ENCODE peak calls at places on chromosomes 12 and 14, in eight cellular contexts. One of them, this sample, is unnamed.

GRCh38 chr12:49537709-49538601 is 875 bp upstream of the KCNH3 start:
- DNase-seq in choroid plexus epithelial cell: no peak
- DNase-seq in right atrium auricular region: no peak
- DNase-seq in IMR-90: no peak
- DNase-seq in AG09309: no peak
- DNase-seq in uterus: no peak
- DNase-seq in lower lobe of right lung: no peak
- DNase-seq in lung: no peak
- DNase-seq in this sample: no peak

GRCh38 chr12:51621155-51621922 is 30.3 kb downstream of the SCN8A start:
- DNase-seq in choroid plexus epithelial cell: no peak
- DNase-seq in right atrium auricular region: no peak
- DNase-seq in IMR-90: peak
- DNase-seq in AG09309: peak
- DNase-seq in uterus: no peak
- DNase-seq in lower lobe of right lung: no peak
- DNase-seq in lung: no peak
- DNase-seq in this sample: no peak

GRCh38 chr12:60230103-60230502 is 634.3 kb downstream of the SLC16A7 start:
- DNase-seq in choroid plexus epithelial cell: no peak
- DNase-seq in right atrium auricular region: no peak
- DNase-seq in IMR-90: peak
- DNase-seq in AG09309: no peak
- DNase-seq in uterus: no peak
- DNase-seq in lower lobe of right lung: no peak
- DNase-seq in lung: no peak
- DNase-seq in this sample: no peak

GRCh38 chr12:28017126-28017872 is 44.8 kb upstream of the PTHLH start:
- DNase-seq in choroid plexus epithelial cell: no peak
- DNase-seq in right atrium auricular region: no peak
- DNase-seq in IMR-90: no peak
- DNase-seq in AG09309: no peak
- DNase-seq in uterus: no peak
- DNase-seq in lower lobe of right lung: no peak
- DNase-seq in lung: no peak
- DNase-seq in this sample: no peak

GRCh38 chr12:9364224-9365176 is 156.3 kb upstream of the PZP start:
- DNase-seq in choroid plexus epithelial cell: peak
- DNase-seq in right atrium auricular region: no peak
- DNase-seq in IMR-90: peak
- DNase-seq in AG09309: peak
- DNase-seq in uterus: no peak
- DNase-seq in lower lobe of right lung: no peak
- DNase-seq in lung: no peak
- DNase-seq in this sample: no peak

GRCh38 chr14:37655418-37655817 is 60.0 kb downstream of the TTC6 start:
- DNase-seq in choroid plexus epithelial cell: peak
- DNase-seq in right atrium auricular region: no peak
- DNase-seq in IMR-90: peak
- DNase-seq in AG09309: no peak
- DNase-seq in uterus: no peak
- DNase-seq in lower lobe of right lung: no peak
- DNase-seq in lung: no peak
- DNase-seq in this sample: no peak

GRCh38 chr12:122035292-122035691 is 13.6 kb downstream of the BCL7A start:
- DNase-seq in choroid plexus epithelial cell: no peak
- DNase-seq in right atrium auricular region: no peak
- DNase-seq in IMR-90: no peak
- DNase-seq in AG09309: no peak
- DNase-seq in uterus: no peak
- DNase-seq in lower lobe of right lung: peak
- DNase-seq in lung: peak
- DNase-seq in this sample: no peak

GRCh38 chr12:79378496-79378895 is 312.3 kb downstream of the PAWR start:
- DNase-seq in choroid plexus epithelial cell: peak
- DNase-seq in right atrium auricular region: no peak
- DNase-seq in IMR-90: peak
- DNase-seq in AG09309: peak
- DNase-seq in uterus: no peak
- DNase-seq in lower lobe of right lung: no peak
- DNase-seq in lung: no peak
- DNase-seq in this sample: no peak

GRCh38 chr14:103755060-103755459 is 39.5 kb downstream of the ZFYVE21 start:
- DNase-seq in choroid plexus epithelial cell: no peak
- DNase-seq in right atrium auricular region: no peak
- DNase-seq in IMR-90: no peak
- DNase-seq in AG09309: no peak
- DNase-seq in uterus: no peak
- DNase-seq in lower lobe of right lung: no peak
- DNase-seq in lung: no peak
- DNase-seq in this sample: no peak

GRCh38 chr12:25017336-25017735 is 68.4 kb upstream of the BCAT1 start:
- DNase-seq in choroid plexus epithelial cell: peak
- DNase-seq in right atrium auricular region: no peak
- DNase-seq in IMR-90: peak
- DNase-seq in AG09309: no peak
- DNase-seq in uterus: no peak
- DNase-seq in lower lobe of right lung: no peak
- DNase-seq in lung: no peak
- DNase-seq in this sample: no peak

GRCh38 chr14:91303091-91303923 is 58.8 kb upstream of the GPR68 start:
- DNase-seq in choroid plexus epithelial cell: peak
- DNase-seq in right atrium auricular region: no peak
- DNase-seq in IMR-90: no peak
- DNase-seq in AG09309: no peak
- DNase-seq in uterus: peak
- DNase-seq in lower lobe of right lung: peak
- DNase-seq in lung: no peak
- DNase-seq in this sample: peak

GRCh38 chr12:48873096-48873495 is 7.4 kb upstream of the RND1 start:
- DNase-seq in choroid plexus epithelial cell: no peak
- DNase-seq in right atrium auricular region: no peak
- DNase-seq in IMR-90: no peak
- DNase-seq in AG09309: no peak
- DNase-seq in uterus: no peak
- DNase-seq in lower lobe of right lung: no peak
- DNase-seq in lung: no peak
- DNase-seq in this sample: no peak

GRCh38 chr12:122183588-122183940 is 641 bp downstream of the LRRC43 start:
- DNase-seq in choroid plexus epithelial cell: no peak
- DNase-seq in right atrium auricular region: no peak
- DNase-seq in IMR-90: no peak
- DNase-seq in AG09309: no peak
- DNase-seq in uterus: no peak
- DNase-seq in lower lobe of right lung: no peak
- DNase-seq in lung: no peak
- DNase-seq in this sample: no peak

GRCh38 chr12:100266163-100266801 is 597 bp downstream of the DEPDC4 start:
- DNase-seq in choroid plexus epithelial cell: no peak
- DNase-seq in right atrium auricular region: no peak
- DNase-seq in IMR-90: no peak
- DNase-seq in AG09309: no peak
- DNase-seq in uterus: no peak
- DNase-seq in lower lobe of right lung: no peak
- DNase-seq in lung: no peak
- DNase-seq in this sample: no peak
- H3K4me3 ChIP-seq in choroid plexus epithelial cell: peak
- H3K4me3 ChIP-seq in right atrium auricular region: peak
- H3K4me3 ChIP-seq in IMR-90: peak
- H3K4me3 ChIP-seq in AG09309: peak
- H3K4me3 ChIP-seq in uterus: peak
- H3K4me3 ChIP-seq in lower lobe of right lung: peak
- H3K4me3 ChIP-seq in lung: peak
- H3K4me3 ChIP-seq in this sample: peak

DNA sequence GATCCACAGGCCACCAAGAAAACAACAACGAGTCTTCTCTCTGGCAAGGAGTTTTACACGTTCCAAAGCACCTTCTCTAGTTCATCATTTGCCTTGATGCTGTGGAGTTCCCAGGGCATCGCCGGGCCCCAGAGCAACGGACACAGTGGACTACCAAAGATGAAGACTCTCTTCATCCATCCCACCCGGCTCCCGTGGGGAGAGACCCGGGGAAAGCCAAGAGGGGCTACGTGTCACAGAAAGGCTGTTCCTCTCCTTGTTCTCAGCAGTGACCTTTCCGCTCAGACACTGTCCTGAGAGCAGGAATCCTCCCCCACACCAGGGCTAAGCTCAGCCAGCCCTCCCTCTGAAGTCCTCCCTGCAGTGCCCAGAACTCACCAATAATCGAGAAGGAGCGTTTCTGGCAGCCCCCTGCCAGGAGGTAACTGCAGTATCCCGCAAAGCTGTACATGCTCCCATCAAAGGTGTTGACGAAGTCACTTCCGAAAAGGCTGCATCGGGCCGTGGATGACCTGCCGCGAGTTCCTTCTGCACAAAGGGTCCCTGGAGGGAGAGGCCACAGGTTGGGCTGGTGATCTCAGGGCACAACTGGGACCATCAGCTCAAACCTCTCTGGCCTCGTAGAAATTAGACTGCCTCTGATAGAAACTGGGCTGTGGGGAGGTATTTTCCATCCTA is 3.5 kb downstream of the VWF start:
- DNase-seq in choroid plexus epithelial cell: no peak
- DNase-seq in right atrium auricular region: no peak
- DNase-seq in IMR-90: no peak
- DNase-seq in AG09309: no peak
- DNase-seq in uterus: no peak
- DNase-seq in lower lobe of right lung: no peak
- DNase-seq in lung: no peak
- DNase-seq in this sample: no peak
- H3K4me3 ChIP-seq in choroid plexus epithelial cell: no peak
- H3K4me3 ChIP-seq in right atrium auricular region: peak
- H3K4me3 ChIP-seq in IMR-90: no peak
- H3K4me3 ChIP-seq in AG09309: no peak
- H3K4me3 ChIP-seq in uterus: no peak
- H3K4me3 ChIP-seq in lower lobe of right lung: peak
- H3K4me3 ChIP-seq in lung: peak
- H3K4me3 ChIP-seq in this sample: no peak

DNA sequence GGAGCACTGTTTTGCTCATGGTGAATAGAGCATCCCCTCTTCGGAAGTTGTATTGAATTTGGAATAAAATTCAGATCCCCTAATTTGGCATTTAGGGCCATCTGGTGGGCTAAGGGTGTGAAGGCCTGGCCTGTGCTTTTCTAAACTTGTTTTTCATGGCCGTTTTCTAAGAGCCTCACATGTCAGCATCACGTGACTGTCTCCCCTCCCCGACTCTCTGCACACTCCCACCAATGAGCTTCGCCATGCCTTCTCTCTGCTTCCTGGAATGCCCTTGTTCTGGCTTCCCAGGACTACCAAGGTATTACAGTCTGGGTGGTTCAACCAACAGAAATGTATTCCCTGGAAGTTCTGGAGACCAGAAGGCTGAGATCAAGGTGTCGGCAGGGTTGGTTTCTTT is 85.3 kb downstream of the PRIMA1 start:
- DNase-seq in choroid plexus epithelial cell: no peak
- DNase-seq in right atrium auricular region: no peak
- DNase-seq in IMR-90: no peak
- DNase-seq in AG09309: no peak
- DNase-seq in uterus: no peak
- DNase-seq in lower lobe of right lung: no peak
- DNase-seq in lung: no peak
- DNase-seq in this sample: no peak
- H3K4me3 ChIP-seq in choroid plexus epithelial cell: no peak
- H3K4me3 ChIP-seq in right atrium auricular region: no peak
- H3K4me3 ChIP-seq in IMR-90: no peak
- H3K4me3 ChIP-seq in AG09309: no peak
- H3K4me3 ChIP-seq in uterus: no peak
- H3K4me3 ChIP-seq in lower lobe of right lung: no peak
- H3K4me3 ChIP-seq in lung: no peak
- H3K4me3 ChIP-seq in this sample: no peak

GRCh38 chr14:53842938-53843337 is 113.7 kb downstream of the BMP4 start:
- DNase-seq in choroid plexus epithelial cell: peak
- DNase-seq in right atrium auricular region: no peak
- DNase-seq in IMR-90: peak
- DNase-seq in AG09309: peak
- DNase-seq in uterus: no peak
- DNase-seq in lower lobe of right lung: no peak
- DNase-seq in lung: no peak
- DNase-seq in this sample: no peak

GRCh38 chr14:53841109-53842099 is 115.2 kb downstream of the BMP4 start:
- DNase-seq in choroid plexus epithelial cell: no peak
- DNase-seq in right atrium auricular region: no peak
- DNase-seq in IMR-90: no peak
- DNase-seq in AG09309: no peak
- DNase-seq in uterus: no peak
- DNase-seq in lower lobe of right lung: no peak
- DNase-seq in lung: no peak
- DNase-seq in this sample: no peak

GRCh38 chr14:53840444-53840843 is 116.2 kb downstream of the BMP4 start:
- DNase-seq in choroid plexus epithelial cell: peak
- DNase-seq in right atrium auricular region: no peak
- DNase-seq in IMR-90: no peak
- DNase-seq in AG09309: no peak
- DNase-seq in uterus: no peak
- DNase-seq in lower lobe of right lung: no peak
- DNase-seq in lung: no peak
- DNase-seq in this sample: no peak

GRCh38 chr14:53836546-53836945 is 120.1 kb downstream of the BMP4 start:
- DNase-seq in choroid plexus epithelial cell: no peak
- DNase-seq in right atrium auricular region: no peak
- DNase-seq in IMR-90: no peak
- DNase-seq in AG09309: no peak
- DNase-seq in uterus: no peak
- DNase-seq in lower lobe of right lung: no peak
- DNase-seq in lung: no peak
- DNase-seq in this sample: no peak

DNA sequence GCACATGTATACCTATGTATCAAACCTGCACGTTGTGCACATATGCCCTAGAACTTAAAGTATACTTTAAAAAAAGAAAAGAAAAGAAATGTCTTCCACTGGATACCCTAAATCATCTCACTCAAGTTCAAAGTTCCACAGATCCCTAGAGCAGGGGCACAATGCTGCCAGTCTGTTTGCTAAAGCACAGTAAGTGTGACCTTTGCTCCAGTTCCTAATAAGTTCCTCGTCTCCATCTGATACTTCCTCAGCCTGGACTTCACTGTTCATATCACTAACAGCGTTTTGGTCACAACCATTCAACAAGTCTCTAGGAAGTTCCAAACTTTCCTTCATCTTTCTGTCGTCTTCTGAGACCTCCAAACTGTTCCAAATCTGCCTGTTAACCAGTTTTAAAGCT is 118.3 kb downstream of the BMP4 start:
- DNase-seq in choroid plexus epithelial cell: no peak
- DNase-seq in right atrium auricular region: no peak
- DNase-seq in IMR-90: no peak
- DNase-seq in AG09309: no peak
- DNase-seq in uterus: no peak
- DNase-seq in lower lobe of right lung: no peak
- DNase-seq in lung: no peak
- DNase-seq in this sample: no peak
- H3K4me3 ChIP-seq in choroid plexus epithelial cell: no peak
- H3K4me3 ChIP-seq in right atrium auricular region: no peak
- H3K4me3 ChIP-seq in IMR-90: no peak
- H3K4me3 ChIP-seq in AG09309: no peak
- H3K4me3 ChIP-seq in uterus: no peak
- H3K4me3 ChIP-seq in lower lobe of right lung: no peak
- H3K4me3 ChIP-seq in lung: no peak
- H3K4me3 ChIP-seq in this sample: no peak